ENCODE peak calls at places on chromosomes 6 and 20, in seven cellular contexts. One of them, this sample, is unnamed.

GRCh38 chr20:19757973-19758887 is at the start of gene RIN2:
- DNase-seq in right lobe of liver: peak; percentile 91
- DNase-seq in midbrain: peak; percentile 65
- DNase-seq in activated T-helper 9 cell treated with anti-CD3 and anti-CD28 coated beads, Interleukin-2, amount 50 U/mL, for 16 hours: no peak
- DNase-seq in NCI-H1105: peak; percentile 72
- DNase-seq in HFFc6: peak; percentile 74
- DNase-seq in foreskin fibroblast: peak; percentile 83
- DNase-seq in this sample: peak; percentile 91

GRCh38 chr20:35088231-35088794 is 4.3 kb downstream of the TRPC4AP start:
- DNase-seq in right lobe of liver: no peak
- DNase-seq in midbrain: no peak
- DNase-seq in activated T-helper 9 cell treated with anti-CD3 and anti-CD28 coated beads, Interleukin-2, amount 50 U/mL, for 16 hours: no peak
- DNase-seq in NCI-H1105: no peak
- DNase-seq in HFFc6: no peak
- DNase-seq in foreskin fibroblast: no peak
- DNase-seq in this sample: no peak

GRCh38 chr20:371755-372542 is 8.6 kb upstream of the TRIB3 start:
- DNase-seq in right lobe of liver: peak; percentile 95
- DNase-seq in midbrain: no peak
- DNase-seq in activated T-helper 9 cell treated with anti-CD3 and anti-CD28 coated beads, Interleukin-2, amount 50 U/mL, for 16 hours: no peak
- DNase-seq in NCI-H1105: no peak
- DNase-seq in HFFc6: peak; percentile 69
- DNase-seq in foreskin fibroblast: peak; percentile 86
- DNase-seq in this sample: no peak

GRCh38 chr6:89932245-89932802 is 38.1 kb downstream of the GJA10 start:
- DNase-seq in right lobe of liver: no peak
- DNase-seq in midbrain: no peak
- DNase-seq in activated T-helper 9 cell treated with anti-CD3 and anti-CD28 coated beads, Interleukin-2, amount 50 U/mL, for 16 hours: no peak
- DNase-seq in NCI-H1105: no peak
- DNase-seq in HFFc6: no peak
- DNase-seq in foreskin fibroblast: no peak
- DNase-seq in this sample: no peak

GRCh38 chr6:118029967-118030366 is 122.9 kb downstream of the SLC35F1 start:
- DNase-seq in right lobe of liver: no peak
- DNase-seq in midbrain: no peak
- DNase-seq in activated T-helper 9 cell treated with anti-CD3 and anti-CD28 coated beads, Interleukin-2, amount 50 U/mL, for 16 hours: no peak
- DNase-seq in NCI-H1105: no peak
- DNase-seq in HFFc6: no peak
- DNase-seq in foreskin fibroblast: no peak
- DNase-seq in this sample: no peak

GRCh38 chr6:82057846-82058554 is 189.5 kb downstream of the IBTK start:
- DNase-seq in right lobe of liver: no peak
- DNase-seq in midbrain: peak; percentile 39
- DNase-seq in activated T-helper 9 cell treated with anti-CD3 and anti-CD28 coated beads, Interleukin-2, amount 50 U/mL, for 16 hours: no peak
- DNase-seq in NCI-H1105: peak; percentile 90
- DNase-seq in HFFc6: no peak
- DNase-seq in foreskin fibroblast: peak; percentile 80
- DNase-seq in this sample: peak; percentile 60

GRCh38 chr6:169223006-169223405 is 30.6 kb downstream of the THBS2 start:
- DNase-seq in right lobe of liver: no peak
- DNase-seq in midbrain: no peak
- DNase-seq in activated T-helper 9 cell treated with anti-CD3 and anti-CD28 coated beads, Interleukin-2, amount 50 U/mL, for 16 hours: no peak
- DNase-seq in NCI-H1105: no peak
- DNase-seq in HFFc6: no peak
- DNase-seq in foreskin fibroblast: no peak
- DNase-seq in this sample: no peak

GRCh38 chr20:12984863-12985262 is 23.9 kb upstream of the SPTLC3 start:
- DNase-seq in right lobe of liver: no peak
- DNase-seq in midbrain: no peak
- DNase-seq in activated T-helper 9 cell treated with anti-CD3 and anti-CD28 coated beads, Interleukin-2, amount 50 U/mL, for 16 hours: no peak
- DNase-seq in NCI-H1105: no peak
- DNase-seq in HFFc6: no peak
- DNase-seq in foreskin fibroblast: no peak
- DNase-seq in this sample: no peak

GRCh38 chr20:64056889-64057627 is 5.9 kb upstream of the TCEA2 start:
- DNase-seq in right lobe of liver: no peak
- DNase-seq in midbrain: no peak
- DNase-seq in activated T-helper 9 cell treated with anti-CD3 and anti-CD28 coated beads, Interleukin-2, amount 50 U/mL, for 16 hours: no peak
- DNase-seq in NCI-H1105: no peak
- DNase-seq in HFFc6: no peak
- DNase-seq in foreskin fibroblast: no peak
- DNase-seq in this sample: no peak

GRCh38 chr6:138107078-138107751 is at the start of gene PERP:
- DNase-seq in right lobe of liver: peak; percentile 89
- DNase-seq in midbrain: peak; percentile 24
- DNase-seq in activated T-helper 9 cell treated with anti-CD3 and anti-CD28 coated beads, Interleukin-2, amount 50 U/mL, for 16 hours: peak; percentile 64
- DNase-seq in NCI-H1105: peak; percentile 54
- DNase-seq in HFFc6: peak; percentile 48
- DNase-seq in foreskin fibroblast: peak; percentile 53
- DNase-seq in this sample: peak; percentile 62

GRCh38 chr20:25223179-25223661 is 24.7 kb upstream of the PYGB start:
- DNase-seq in right lobe of liver: no peak
- DNase-seq in midbrain: no peak
- DNase-seq in activated T-helper 9 cell treated with anti-CD3 and anti-CD28 coated beads, Interleukin-2, amount 50 U/mL, for 16 hours: peak; percentile 19
- DNase-seq in NCI-H1105: no peak
- DNase-seq in HFFc6: peak; percentile 94
- DNase-seq in foreskin fibroblast: peak; percentile 95
- DNase-seq in this sample: no peak

GRCh38 chr20:31841928-31842327 is 3.5 kb downstream of the FOXS1 start:
- DNase-seq in right lobe of liver: no peak
- DNase-seq in midbrain: no peak
- DNase-seq in activated T-helper 9 cell treated with anti-CD3 and anti-CD28 coated beads, Interleukin-2, amount 50 U/mL, for 16 hours: no peak
- DNase-seq in NCI-H1105: no peak
- DNase-seq in HFFc6: peak; percentile 59
- DNase-seq in foreskin fibroblast: no peak
- DNase-seq in this sample: no peak

GRCh38 chr6:125956506-125957390 is at the start of gene HINT3:
- DNase-seq in right lobe of liver: peak; percentile 98
- DNase-seq in midbrain: peak; percentile 97
- DNase-seq in activated T-helper 9 cell treated with anti-CD3 and anti-CD28 coated beads, Interleukin-2, amount 50 U/mL, for 16 hours: peak; percentile 98
- DNase-seq in NCI-H1105: peak; percentile 99
- DNase-seq in HFFc6: peak; percentile 94
- DNase-seq in foreskin fibroblast: peak; percentile 97
- DNase-seq in this sample: peak; percentile 99

GRCh38 chr6:151070666-151071065 is 169.1 kb upstream of the AKAP12 start:
- DNase-seq in right lobe of liver: no peak
- DNase-seq in midbrain: no peak
- DNase-seq in activated T-helper 9 cell treated with anti-CD3 and anti-CD28 coated beads, Interleukin-2, amount 50 U/mL, for 16 hours: no peak
- DNase-seq in NCI-H1105: no peak
- DNase-seq in HFFc6: no peak
- DNase-seq in foreskin fibroblast: peak; percentile 23
- DNase-seq in this sample: no peak

GRCh38 chr6:4603291-4603690 is 172.9 kb upstream of the CDYL start:
- DNase-seq in right lobe of liver: peak; percentile 20
- DNase-seq in midbrain: no peak
- DNase-seq in activated T-helper 9 cell treated with anti-CD3 and anti-CD28 coated beads, Interleukin-2, amount 50 U/mL, for 16 hours: no peak
- DNase-seq in NCI-H1105: no peak
- DNase-seq in HFFc6: peak; percentile 77
- DNase-seq in foreskin fibroblast: no peak
- DNase-seq in this sample: no peak

GRCh38 chr6:165766457-165766856 is 103.4 kb upstream of the PDE10A start:
- DNase-seq in right lobe of liver: no peak
- DNase-seq in midbrain: no peak
- DNase-seq in activated T-helper 9 cell treated with anti-CD3 and anti-CD28 coated beads, Interleukin-2, amount 50 U/mL, for 16 hours: no peak
- DNase-seq in NCI-H1105: no peak
- DNase-seq in HFFc6: no peak
- DNase-seq in foreskin fibroblast: no peak
- DNase-seq in this sample: no peak

GRCh38 chr6:158522616-158523015 is 37.3 kb upstream of the TMEM181 start:
- DNase-seq in right lobe of liver: no peak
- DNase-seq in midbrain: no peak
- DNase-seq in activated T-helper 9 cell treated with anti-CD3 and anti-CD28 coated beads, Interleukin-2, amount 50 U/mL, for 16 hours: no peak
- DNase-seq in NCI-H1105: no peak
- DNase-seq in HFFc6: no peak
- DNase-seq in foreskin fibroblast: no peak
- DNase-seq in this sample: no peak